ENCODE peak calls at places on chromosome 7, in nine cellular contexts. P is iPS DF 19.7; C is NCI-H1092 treated with DMSO at 0.1 percent for 48 hours; A is HepG2; K is GM04504; R is CD8-positive, alpha-beta memory T cell; U is chondrocyte; X is AG08396; M is activated CD4-positive, alpha-beta T cell treated with anti-CD3 and anti-CD28 coated beads, Interleukin-2, amount 50 U/mL, for 4 hours. T is an unnamed sample.

GRCh38 chr7:111561659-111561908 is 708 bp downstream of the IMMP2L start:
- DNase-seq in P (no peak), C (peak), A (no peak), K (no peak), R (no peak), U (no peak), X (no peak), M (no peak), T (peak)

GRCh38 chr7:55150709-55151108 is 131.9 kb downstream of the EGFR start:
- DNase-seq in P (no peak), C (no peak), A (no peak), K (no peak), R (no peak), U (no peak), X (no peak), M (no peak), T (no peak)

GRCh38 chr7:82313269-82313668 is 130.3 kb downstream of the CACNA2D1 start:
- DNase-seq in P (no peak), C (no peak), A (no peak), K (no peak), R (no peak), U (no peak), X (no peak), M (no peak), T (no peak)

GRCh38 chr7:2706685-2707126 is 18.7 kb downstream of the AMZ1 start:
- DNase-seq in P (no peak), C (no peak), A (no peak), K (no peak), R (no peak), U (no peak), X (no peak), M (no peak), T (no peak)

GRCh38 chr7:127877951-127878350 is 153.3 kb downstream of the LRRC4 start:
- DNase-seq in P (no peak), C (no peak), A (no peak), K (no peak), R (no peak), U (no peak), X (no peak), M (no peak), T (no peak)

GRCh38 chr7:156993925-156994235 is 16.6 kb downstream of the MNX1 start:
- DNase-seq in P (no peak), C (no peak), A (no peak), K (no peak), R (no peak), U (peak), X (no peak), M (no peak), T (peak)

GRCh38 chr7:144854839-144855424 is 19.1 kb upstream of the TPK1 start:
- DNase-seq in P (no peak), C (peak), A (peak), K (no peak), R (no peak), U (no peak), X (no peak), M (no peak), T (no peak)

GRCh38 chr7:90594791-90595317 is 1.3 kb upstream of the CDK14 start:
- DNase-seq in P (peak), C (peak), A (no peak), K (peak), R (no peak), U (no peak), X (peak), M (no peak), T (no peak)

GRCh38 chr7:99601656-99602310 is 3.7 kb downstream of the TMEM225B start:
- DNase-seq in P (no peak), C (no peak), A (no peak), K (no peak), R (no peak), U (no peak), X (no peak), M (no peak), T (peak)

GRCh38 chr7:116911799-116912198 is 41.5 kb upstream of the ST7 start:
- DNase-seq in P (no peak), C (no peak), A (no peak), K (no peak), R (no peak), U (no peak), X (peak), M (no peak), T (no peak)

GRCh38 chr7:7265057-7265456 is 82.7 kb downstream of the C1GALT1 start:
- DNase-seq in P (no peak), C (no peak), A (no peak), K (no peak), R (no peak), U (no peak), X (no peak), M (no peak), T (no peak)

GRCh38 chr7:23347682-23348180 is 48.6 kb downstream of the MALSU1 start:
- DNase-seq in P (no peak), C (no peak), A (no peak), K (peak), R (no peak), U (no peak), X (peak), M (no peak), T (no peak)

GRCh38 chr7:142689439-142690168 is 59.7 kb upstream of the PRSS1 start:
- DNase-seq in P (no peak), C (no peak), A (no peak), K (no peak), R (no peak), U (no peak), X (no peak), M (no peak), T (no peak)

GRCh38 chr7:70457477-70458194 is 674.3 kb upstream of the GALNT17 start:
- DNase-seq in P (no peak), C (no peak), A (no peak), K (no peak), R (no peak), U (no peak), X (no peak), M (no peak), T (no peak)

GRCh38 chr7:155289949-155290501 is 7.7 kb upstream of the INSIG1 start:
- DNase-seq in P (no peak), C (no peak), A (no peak), K (no peak), R (no peak), U (no peak), X (no peak), M (no peak), T (no peak)

GRCh38 chr7:128194533-128195282 is 46.4 kb upstream of the LEP start:
- DNase-seq in P (no peak), C (no peak), A (no peak), K (no peak), R (no peak), U (no peak), X (no peak), M (no peak), T (no peak)

GRCh38 chr7:124698964-124699363 is 66.6 kb downstream of the GPR37 start:
- DNase-seq in P (no peak), C (no peak), A (no peak), K (no peak), R (no peak), U (no peak), X (no peak), M (no peak), T (no peak)

GRCh38 chr7:151992375-151992774 is 33.1 kb upstream of the GALNT11 start:
- DNase-seq in P (peak), C (peak), A (peak), K (no peak), R (peak), U (no peak), X (peak), M (peak), T (peak)

GRCh38 chr7:137882806-137883205 is 36.0 kb upstream of the DGKI start:
- DNase-seq in P (no peak), C (no peak), A (no peak), K (no peak), R (no peak), U (no peak), X (no peak), M (no peak), T (no peak)